ENCODE peak calls at places on chromosomes 11 and 22, in seven cellular contexts. K is activated CD4-positive, alpha-beta T cell treated with anti-CD3 and anti-CD28 coated beads, Interleukin-2, amount 50 U/mL, for 48 hours; A is HEK293T; S is right atrium auricular region; Q is mucosa of gallbladder; R is IMR-90; H is Ammon's horn. L is an unnamed sample.

GRCh38 chr11:131913267-131913666 is 542.9 kb downstream of the NTM start:
- DNase-seq in R (peak; percentile 40), H (no peak), S (no peak), A (no peak), K (no peak), Q (no peak), L (no peak)

GRCh38 chr11:107591446-107592236 is 694 bp downstream of the ELMOD1 start:
- DNase-seq in H (peak; percentile 23), K (peak; percentile 36), Q (no peak), S (no peak), A (peak; percentile 40), R (no peak), L (peak; percentile 26)

GRCh38 chr11:125902927-125903752 is at the start of gene PUS3:
- DNase-seq in A (peak; percentile 93), R (peak; percentile 78), Q (peak; percentile 89), S (peak; percentile 92), H (peak; percentile 92), K (peak; percentile 92), L (peak; percentile 86)

GRCh38 chr11:120649316-120649715 is 137.8 kb downstream of the GRIK4 start:
- DNase-seq in H (no peak), R (no peak), Q (no peak), A (no peak), S (no peak), K (no peak), L (no peak)

GRCh38 chr11:10325398-10326079 is 20.7 kb downstream of the ADM start:
- DNase-seq in A (no peak), S (no peak), H (no peak), Q (no peak), R (peak; percentile 99), K (no peak), L (no peak)

GRCh38 chr11:43579171-43579918 is 101.2 kb upstream of the HSD17B12 start:
- DNase-seq in Q (no peak), H (no peak), R (peak; percentile 42), K (peak; percentile 65), A (peak; percentile 66), S (no peak), L (peak; percentile 56)

GRCh38 chr22:50734986-50735738 is 2.8 kb upstream of the ACR start:
- DNase-seq in S (no peak), R (no peak), A (no peak), H (no peak), Q (no peak), K (no peak), L (no peak)

GRCh38 chr11:14248577-14248976 is 110.4 kb downstream of the RRAS2 start:
- DNase-seq in R (no peak), S (no peak), Q (no peak), H (peak; percentile 87), K (peak; percentile 11), A (no peak), L (no peak)

GRCh38 chr22:31107206-31108118 is at the start of gene SELENOM:
- DNase-seq in K (peak; percentile 95), S (peak; percentile 98), A (peak; percentile 99), H (peak; percentile 96), Q (peak; percentile 97), R (peak; percentile 98), L (peak; percentile 93)

GRCh38 chr11:96001037-96001436 is 77.1 kb upstream of the MTMR2 start:
- DNase-seq in R (peak; percentile 92), K (no peak), Q (peak; percentile 78), H (peak; percentile 66), S (peak; percentile 94), A (no peak), L (no peak)

GRCh38 chr11:43576834-43577521 is 103.6 kb upstream of the HSD17B12 start:
- DNase-seq in H (peak; percentile 51), K (peak; percentile 42), S (no peak), R (peak; percentile 49), A (peak; percentile 70), Q (peak; percentile 25), L (peak; percentile 69)

GRCh38 chr11:86978756-86979608 is 23.8 kb upstream of the FZD4 start:
- DNase-seq in Q (no peak), S (no peak), R (peak; percentile 65), K (no peak), H (no peak), A (no peak), L (no peak)

GRCh38 chr22:20131856-20132685 is 467 bp downstream of the ZDHHC8 start:
- DNase-seq in A (peak; percentile 42), Q (no peak), H (peak; percentile 44), K (no peak), S (no peak), R (no peak), L (no peak)

GRCh38 chr11:61071208-61071681 is 31.0 kb upstream of the CD5 start:
- DNase-seq in A (no peak), R (no peak), Q (no peak), S (no peak), H (no peak), K (peak; percentile 69), L (peak; percentile 66)

GRCh38 chr22:28710889-28711285 is 30.7 kb downstream of the CHEK2 start:
- DNase-seq in H (no peak), R (peak; percentile 43), Q (no peak), A (no peak), K (no peak), S (no peak), L (no peak)

GRCh38 chr11:134734894-134735293 is 322.9 kb upstream of the B3GAT1 start:
- DNase-seq in H (no peak), R (no peak), S (no peak), A (no peak), Q (no peak), K (no peak), L (no peak)

GRCh38 chr11:73330569-73331093 is 22.6 kb downstream of the ARHGEF17 start:
- DNase-seq in R (peak; percentile 61), A (peak; percentile 55), S (no peak), H (no peak), K (no peak), Q (no peak), L (no peak)

GRCh38 chr22:36612458-36612857 is 83.5 kb upstream of the EIF3D start:
- DNase-seq in S (no peak), H (no peak), R (peak; percentile 41), A (no peak), K (no peak), Q (no peak), L (no peak)

GRCh38 chr22:25492950-25493790 is 71.3 kb upstream of the GRK3 start:
- DNase-seq in A (no peak), R (no peak), Q (no peak), K (no peak), H (peak; percentile 86), S (no peak), L (no peak)

GRCh38 chr11:45091563-45092392 is 54.7 kb upstream of the PRDM11 start:
- DNase-seq in R (no peak), Q (no peak), H (no peak), S (no peak), K (no peak), A (no peak), L (no peak)

GRCh38 chr11:121757480-121758125 is 304.8 kb upstream of the SORL1-AS1 start:
- DNase-seq in S (no peak), Q (no peak), H (no peak), R (no peak), K (no peak), A (no peak), L (no peak)

GRCh38 chr22:32317524-32317923 is 40.1 kb upstream of the RFPL3 start:
- DNase-seq in A (no peak), K (no peak), S (peak; percentile 34), R (no peak), H (no peak), Q (no peak), L (no peak)

GRCh38 chr11:47201015-47201414 is 13.8 kb upstream of the DDB2 start:
- DNase-seq in A (no peak), H (no peak), R (no peak), K (no peak), S (no peak), Q (no peak), L (no peak)